ENCODE peak calls at places on chromosomes 4 and X, in five cellular contexts. U is Panc1, J is H1, Z is GM12878, N is K562. D is an unnamed sample.

GRCh38 chrX:110265624-110266023 is 52.3 kb downstream of the AMMECR1 start:
- DNase-seq in U (no peak), J (no peak), Z (no peak), N (no peak), D (no peak)

GRCh38 chrX:13598877-13599276 is 29.5 kb downstream of the EGFL6 start:
- DNase-seq in U (no peak), J (no peak), Z (no peak), N (peak), D (no peak)

GRCh38 chr4:101191302-101192098 is 155.8 kb downstream of the PPP3CA start:
- DNase-seq in U (no peak), J (peak), Z (no peak), N (no peak), D (no peak)

GRCh38 chrX:10755477-10756334 is 135.3 kb upstream of the MID1 start:
- DNase-seq in U (no peak), J (no peak), Z (no peak), N (no peak), D (no peak)

GRCh38 chr4:140575489-140575888 is 6.7 kb upstream of the UCP1 start:
- DNase-seq in U (no peak), J (no peak), Z (no peak), N (no peak), D (no peak)

GRCh38 chr4:56981795-56982201 is 3.1 kb downstream of the POLR2B start:
- DNase-seq in U (no peak), J (no peak), Z (no peak), N (peak), D (no peak)

GRCh38 chr4:118280501-118281218 is 72.1 kb downstream of the PRSS12 start:
- DNase-seq in U (peak), J (no peak), Z (peak), N (peak), D (peak)

GRCh38 chr4:116599859-116600258 is 485.5 kb downstream of the TRAM1L1 start:
- DNase-seq in U (no peak), J (peak), Z (no peak), N (peak), D (no peak)

GRCh38 chr4:94333864-94334263 is 8.8 kb downstream of the HPGDS start:
- DNase-seq in U (no peak), J (no peak), Z (no peak), N (no peak), D (no peak)

GRCh38 chr4:147864591-147864990 is 132.7 kb downstream of the ARHGAP10 start:
- DNase-seq in U (no peak), J (no peak), Z (no peak), N (no peak), D (no peak)

GRCh38 chr4:141275834-141276233 is 55.1 kb downstream of the ZNF330 start:
- DNase-seq in U (no peak), J (no peak), Z (no peak), N (no peak), D (no peak)

GRCh38 chr4:187236491-187236890 is 512.8 kb upstream of the FAT1 start:
- DNase-seq in U (no peak), J (no peak), Z (no peak), N (no peak), D (no peak)

GRCh38 chrX:140918398-140919043 is 83.9 kb upstream of the SPANXB1 start:
- DNase-seq in U (peak), J (peak), Z (peak), N (peak), D (peak)

GRCh38 chr4:152245706-152246105 is 290.2 kb downstream of the FBXW7 start:
- DNase-seq in U (no peak), J (no peak), Z (no peak), N (no peak), D (no peak)

GRCh38 chrX:136176399-136176825 is 29.1 kb downstream of the FHL1 start:
- DNase-seq in U (no peak), J (no peak), Z (no peak), N (no peak), D (no peak)

GRCh38 chr4:8832130-8832930 is 39.3 kb downstream of the HMX1 start:
- DNase-seq in U (no peak), J (peak), Z (no peak), N (no peak), D (no peak)

GRCh38 chrX:31658360-31658759 is 586.5 kb upstream of the FTHL17 start:
- DNase-seq in U (peak), J (no peak), Z (no peak), N (peak), D (no peak)

GRCh38 chrX:72304877-72305276 is 837 bp downstream of the CITED1 start:
- DNase-seq in U (no peak), J (no peak), Z (no peak), N (no peak), D (no peak)

GRCh38 chr4:185914583-185915199 is 102.7 kb upstream of the SORBS2 start:
- DNase-seq in U (no peak), J (no peak), Z (no peak), N (no peak), D (no peak)

GRCh38 chr4:174494731-174495130 is 27.6 kb downstream of the HPGD start:
- DNase-seq in U (no peak), J (no peak), Z (no peak), N (no peak), D (no peak)

GRCh38 chrX:125378205-125378604 is 58.5 kb downstream of the TEX13C start:
- DNase-seq in U (no peak), J (no peak), Z (no peak), N (peak), D (no peak)

GRCh38 chr4:178598672-178599071 is 1156.4 kb upstream of the AGA start:
- DNase-seq in U (no peak), J (no peak), Z (no peak), N (no peak), D (no peak)

GRCh38 chr4:33411182-33411581 is 2691.0 kb downstream of the PCDH7 start:
- DNase-seq in U (no peak), J (no peak), Z (peak), N (no peak), D (peak)

GRCh38 chr4:92121099-92121498 is 182.7 kb upstream of the GRID2 start:
- DNase-seq in U (no peak), J (no peak), Z (no peak), N (no peak), D (no peak)

GRCh38 chr4:791866-792630 is 33.9 kb downstream of the CPLX1 start:
- DNase-seq in U (no peak), J (no peak), Z (no peak), N (peak), D (no peak)

GRCh38 chr4:128385199-128385598 is 97.6 kb upstream of the PGRMC2 start:
- DNase-seq in U (no peak), J (no peak), Z (no peak), N (no peak), D (no peak)

DNA sequence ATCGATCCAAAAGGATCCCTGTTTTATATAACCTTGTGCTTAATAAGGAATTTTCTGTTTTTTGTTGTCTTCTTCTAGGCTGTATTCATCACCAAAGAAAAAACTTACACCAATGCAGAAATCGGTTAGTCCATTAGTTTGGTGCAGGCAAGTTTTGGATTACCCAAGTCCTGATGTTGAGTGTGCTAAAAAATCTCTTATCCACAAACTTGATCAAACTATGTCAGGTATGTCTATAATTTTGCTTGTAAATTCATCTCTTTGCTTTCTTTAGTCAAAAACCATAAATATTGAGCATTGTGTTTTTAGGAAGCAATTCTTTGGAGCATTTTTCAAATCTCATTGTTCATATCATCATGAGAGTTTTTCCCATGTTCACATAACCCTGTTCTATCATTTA is 28.4 kb downstream of the SLAIN2 start:
- DNase-seq in U (no peak), J (no peak), Z (no peak), N (no peak), D (no peak)
- TF ChIP-seq SIN3A in U (no peak), J (no peak), Z (no peak), N (no peak), D (no peak)

GRCh38 chr4:41050840-41051775 is 163.2 kb downstream of the APBB2 start:
- DNase-seq in U (no peak), J (no peak), Z (no peak), N (no peak), D (no peak)
- H3K4me3 ChIP-seq in U (no peak), J (no peak), Z (no peak), N (no peak), D (no peak)

GRCh38 chrX:37454537-37455285 is 105.5 kb downstream of the PRRG1 start:
- DNase-seq in U (peak), J (no peak), Z (no peak), N (no peak), D (peak)
- TF ChIP-seq SIN3A in U (no peak), J (no peak), Z (no peak), N (no peak), D (peak)

DNA sequence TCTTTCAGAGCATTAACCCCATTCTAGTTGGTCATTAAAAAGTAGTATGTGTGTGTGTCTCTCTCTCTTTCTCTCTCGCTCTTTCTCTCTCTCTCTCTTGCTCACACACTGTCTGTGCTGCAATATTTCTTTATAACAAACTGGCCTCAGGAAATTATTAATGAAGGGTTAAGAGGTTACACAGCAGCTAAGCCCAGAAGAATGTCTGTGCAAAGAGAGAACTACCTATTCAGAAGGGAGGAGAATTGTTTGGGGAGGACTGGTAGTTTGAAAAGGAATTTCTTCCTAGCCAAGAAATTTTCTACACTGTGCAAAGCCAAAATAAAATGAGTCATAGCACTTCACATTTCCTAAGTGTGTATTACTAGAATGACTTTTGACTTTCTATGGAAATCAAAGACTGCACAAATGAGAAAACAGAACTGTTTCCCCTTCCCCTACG is 22.2 kb downstream of the PDGFC start:
- DNase-seq in U (no peak), J (no peak), Z (no peak), N (no peak), D (no peak)
- H3K4me3 ChIP-seq in U (peak), J (no peak), Z (no peak), N (no peak), D (peak)

GRCh38 chr4:126799971-126800722 is 832.6 kb upstream of the INTU start:
- DNase-seq in U (no peak), J (no peak), Z (no peak), N (no peak), D (no peak)
- TF ChIP-seq SIN3A in U (no peak), J (no peak), Z (no peak), N (no peak), D (no peak)

DNA sequence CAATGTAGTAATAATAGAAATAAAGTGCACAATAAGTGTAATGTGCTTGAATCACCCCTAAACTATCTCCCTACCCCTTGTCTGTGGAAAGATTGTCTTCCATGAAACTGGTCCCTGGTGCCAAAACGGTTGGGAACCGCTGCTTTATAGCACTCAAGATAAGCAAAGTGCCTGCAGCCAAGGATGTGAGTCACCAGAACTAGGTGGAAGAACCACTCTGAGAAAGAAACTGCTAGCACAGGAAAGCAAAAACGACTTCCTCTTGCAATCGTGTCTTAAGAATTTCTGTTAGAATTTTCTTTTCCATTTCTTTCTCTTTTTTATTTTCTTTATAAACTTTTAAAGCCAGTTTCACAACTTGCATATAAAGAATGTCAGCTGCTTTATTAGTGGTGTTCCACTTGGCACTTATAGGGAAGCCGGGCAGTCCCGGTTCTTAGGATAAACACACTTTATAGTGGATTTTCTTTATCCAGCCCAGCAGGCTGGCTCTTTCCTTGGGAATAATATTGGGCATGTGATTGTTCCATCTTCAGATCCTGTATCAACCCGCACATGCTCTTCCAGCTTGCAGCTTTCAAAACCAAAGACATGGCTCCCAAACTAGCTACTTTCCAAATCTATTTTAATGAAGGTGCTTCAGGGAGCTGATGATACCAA is 32.3 kb upstream of the CXCL8 start:
- DNase-seq in U (no peak), J (no peak), Z (no peak), N (peak), D (peak)
- H3K4me3 ChIP-seq in U (peak), J (no peak), Z (no peak), N (no peak), D (no peak)

GRCh38 chr4:37517326-37517725 is 168.8 kb downstream of the RELL1 start:
- DNase-seq in U (no peak), J (no peak), Z (no peak), N (no peak), D (no peak)
- TF ChIP-seq SIN3A in U (no peak), J (no peak), Z (no peak), N (no peak), D (no peak)

D was measured in HCT116.